ENCODE peak calls at places on chromosomes 12 and 14, in six cellular contexts. Z, S, C, H, K and O are unnamed samples.

GRCh38 chr14:26595922-26596721 is 1.7 kb downstream of the NOVA1 start:
- DNase-seq in Z (no peak), S (no peak), C (no peak), H (no peak), K (no peak), O (no peak)

GRCh38 chr14:41915732-41916131 is 309.1 kb downstream of the LRFN5 start:
- DNase-seq in Z (no peak), S (no peak), C (no peak), H (no peak), K (no peak), O (no peak)

GRCh38 chr12:51373222-51373621 is 18.0 kb downstream of the GALNT6 start:
- DNase-seq in Z (no peak), S (no peak), C (no peak), H (peak), K (no peak), O (no peak)

GRCh38 chr12:94644141-94644575 is 6.2 kb downstream of the TMCC3 start:
- DNase-seq in Z (no peak), S (no peak), C (peak), H (peak), K (no peak), O (peak)

GRCh38 chr14:82067221-82067620 is 533.6 kb upstream of the SEL1L start:
- DNase-seq in Z (no peak), S (no peak), C (no peak), H (no peak), K (no peak), O (no peak)

GRCh38 chr12:23952071-23952470 is 2.6 kb upstream of the SOX5 start:
- DNase-seq in Z (no peak), S (no peak), C (no peak), H (no peak), K (no peak), O (no peak)

GRCh38 chr12:45581112-45581511 is 148.4 kb upstream of the ARID2 start:
- DNase-seq in Z (no peak), S (no peak), C (no peak), H (no peak), K (no peak), O (no peak)

GRCh38 chr14:25046301-25046943 is 3.5 kb downstream of the STXBP6 start:
- DNase-seq in Z (no peak), S (no peak), C (no peak), H (no peak), K (no peak), O (peak)

GRCh38 chr12:52075409-52075724 is 4.1 kb upstream of the SMIM41 start:
- DNase-seq in Z (no peak), S (no peak), C (no peak), H (no peak), K (no peak), O (peak)

GRCh38 chr14:60757617-60758016 is 23.1 kb downstream of the MNAT1 start:
- DNase-seq in Z (no peak), S (no peak), C (no peak), H (peak), K (no peak), O (peak)

GRCh38 chr12:110647669-110648068 is 33.7 kb downstream of the TCTN1 start:
- DNase-seq in Z (no peak), S (no peak), C (peak), H (no peak), K (no peak), O (no peak)

GRCh38 chr12:130872179-130873096 is 572 bp downstream of the RAN start:
- DNase-seq in Z (peak), S (no peak), C (peak), H (peak), K (no peak), O (no peak)

GRCh38 chr14:94924189-94924588 is 154.3 kb upstream of the GSC start:
- DNase-seq in Z (no peak), S (no peak), C (no peak), H (no peak), K (no peak), O (no peak)

GRCh38 chr12:104720346-104721064 is 237.6 kb downstream of the SLC41A2 start:
- DNase-seq in Z (no peak), S (peak), C (no peak), H (no peak), K (no peak), O (peak)

GRCh38 chr14:37246427-37246829 is 48.7 kb downstream of the MIPOL1 start:
- DNase-seq in Z (no peak), S (peak), C (peak), H (peak), K (no peak), O (peak)

GRCh38 chr12:27733052-27733656 is 22.5 kb downstream of the MRPS35 start:
- DNase-seq in Z (no peak), S (peak), C (peak), H (peak), K (no peak), O (peak)

DNA sequence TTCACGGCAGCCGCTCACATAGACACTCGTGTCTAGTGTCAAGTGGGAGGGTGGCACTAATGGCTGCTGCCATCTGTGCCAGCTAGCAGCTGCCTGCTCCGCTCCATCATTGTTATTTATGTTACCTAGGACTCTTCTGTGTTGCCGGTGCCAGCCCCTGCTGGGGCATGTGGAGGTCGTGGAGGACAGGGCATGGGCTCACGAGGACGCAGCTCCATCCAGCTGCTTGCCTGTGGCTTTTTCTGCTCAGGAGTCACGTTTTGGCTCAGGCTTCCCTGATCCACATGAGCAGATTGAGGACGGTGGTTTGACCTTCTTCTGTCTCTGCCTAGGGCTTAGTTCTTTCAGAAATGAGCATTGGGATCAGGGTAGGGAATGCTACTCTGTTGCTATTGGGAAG is 31.2 kb downstream of the TPCN1 start:
- DNase-seq in Z (peak), S (no peak), C (no peak), H (no peak), K (no peak), O (no peak)
- H3K4me3 ChIP-seq in Z (peak), S (no peak), C (no peak), H (no peak), K (no peak), O (no peak)

DNA sequence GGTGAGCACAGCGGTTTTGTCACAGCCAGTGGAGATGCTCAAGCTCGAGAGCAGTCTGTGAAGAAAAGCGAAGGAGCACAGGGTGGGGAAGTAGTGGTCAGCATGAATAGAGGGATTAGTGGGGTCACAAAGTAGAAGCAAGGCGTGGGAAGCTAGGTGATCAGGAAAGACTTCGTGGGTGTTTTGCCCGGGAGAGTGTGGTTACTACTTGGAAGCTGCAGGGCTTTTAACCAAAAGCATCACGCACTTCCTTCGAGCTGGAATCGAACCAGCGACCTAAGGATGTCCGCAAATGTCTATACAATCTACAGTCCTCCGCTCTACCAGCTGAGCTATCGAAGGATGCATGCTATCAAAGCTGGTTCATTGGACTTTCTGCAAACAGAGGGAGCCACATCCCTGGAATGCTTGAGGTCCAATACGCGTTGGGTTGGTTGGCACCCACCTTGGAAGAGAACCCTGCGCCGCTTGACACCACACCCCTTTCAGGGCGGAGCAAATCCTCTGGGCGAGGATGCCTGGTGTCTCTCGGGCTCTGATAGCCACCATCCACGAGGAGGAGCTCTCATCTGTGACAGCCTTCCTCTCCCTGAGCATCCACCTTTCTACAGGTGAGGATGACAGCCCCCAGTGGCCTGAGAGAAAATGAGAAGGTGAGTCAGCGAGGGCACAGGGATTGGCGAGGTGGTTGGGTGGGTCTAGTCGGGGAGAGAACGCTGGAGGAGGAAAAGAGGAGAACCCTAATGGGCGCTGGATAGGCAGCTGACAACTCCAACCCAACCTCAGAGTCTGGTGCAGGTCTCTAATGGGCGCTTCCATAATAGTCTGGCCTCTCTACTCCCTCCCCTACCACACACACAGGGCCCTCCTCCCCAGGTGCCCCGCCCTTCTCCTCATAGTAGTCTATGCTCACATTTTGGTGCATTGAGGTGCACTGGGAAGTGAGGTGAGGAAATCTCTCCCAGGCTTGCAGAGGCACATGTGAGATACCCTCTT is 16.0 kb upstream of the OR6S1 start:
- DNase-seq in Z (no peak), S (no peak), C (no peak), H (no peak), K (no peak), O (peak)
- H3K4me3 ChIP-seq in Z (no peak), S (no peak), C (no peak), H (no peak), K (no peak), O (no peak)

GRCh38 chr12:79451365-79451764 is 239.4 kb downstream of the PAWR start:
- DNase-seq in Z (no peak), S (no peak), C (no peak), H (no peak), K (no peak), O (no peak)
- H3K4me3 ChIP-seq in Z (no peak), S (no peak), C (no peak), H (no peak), K (no peak), O (no peak)

GRCh38 chr12:61780435-61780834 is 479.8 kb upstream of the USP15 start:
- DNase-seq in Z (no peak), S (no peak), C (no peak), H (no peak), K (no peak), O (no peak)

GRCh38 chr12:61781021-61781581 is 479.1 kb upstream of the USP15 start:
- DNase-seq in Z (no peak), S (no peak), C (no peak), H (no peak), K (no peak), O (no peak)
- H3K4me3 ChIP-seq in Z (no peak), S (no peak), C (no peak), H (no peak), K (no peak), O (no peak)

GRCh38 chr14:102557434-102558226 is 34.8 kb upstream of the RCOR1 start:
- DNase-seq in Z (no peak), S (no peak), C (no peak), H (no peak), K (no peak), O (no peak)

GRCh38 chr14:102558566-102558965 is 33.9 kb upstream of the RCOR1 start:
- DNase-seq in Z (no peak), S (no peak), C (no peak), H (no peak), K (no peak), O (no peak)

GRCh38 chr14:102556098-102556677 is 36.3 kb upstream of the RCOR1 start:
- DNase-seq in Z (no peak), S (no peak), C (no peak), H (no peak), K (no peak), O (no peak)

GRCh38 chr14:102565331-102565887 is 27.0 kb upstream of the RCOR1 start:
- DNase-seq in Z (no peak), S (no peak), C (peak), H (peak), K (no peak), O (no peak)

GRCh38 chr14:102560436-102561261 is 31.8 kb upstream of the RCOR1 start:
- DNase-seq in Z (no peak), S (no peak), C (peak), H (peak), K (no peak), O (no peak)
- H3K4me3 ChIP-seq in Z (no peak), S (no peak), C (peak), H (no peak), K (no peak), O (no peak)

DNA sequence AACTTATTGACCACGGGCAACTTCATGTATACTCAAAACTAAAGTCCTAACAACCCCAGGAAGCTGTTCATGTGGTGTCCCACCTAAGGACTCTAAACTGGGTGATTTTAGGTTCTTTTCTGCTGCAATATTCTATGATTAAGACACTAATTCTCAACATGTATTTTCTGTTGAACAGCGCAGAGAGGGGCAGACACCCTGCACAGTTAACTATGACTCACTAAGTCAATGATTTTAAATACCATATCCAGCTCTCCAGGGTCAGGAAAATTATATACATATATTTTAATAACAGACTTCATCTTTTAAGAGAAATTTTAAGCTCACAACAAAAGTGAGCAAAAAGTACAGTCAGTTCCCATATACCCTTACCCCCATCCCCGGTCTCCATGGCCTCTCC is 85.0 kb downstream of the FOXN3 start:
- DNase-seq in Z (no peak), S (no peak), C (no peak), H (no peak), K (no peak), O (peak)
- H3K4me3 ChIP-seq in Z (no peak), S (no peak), C (peak), H (no peak), K (no peak), O (no peak)

DNA sequence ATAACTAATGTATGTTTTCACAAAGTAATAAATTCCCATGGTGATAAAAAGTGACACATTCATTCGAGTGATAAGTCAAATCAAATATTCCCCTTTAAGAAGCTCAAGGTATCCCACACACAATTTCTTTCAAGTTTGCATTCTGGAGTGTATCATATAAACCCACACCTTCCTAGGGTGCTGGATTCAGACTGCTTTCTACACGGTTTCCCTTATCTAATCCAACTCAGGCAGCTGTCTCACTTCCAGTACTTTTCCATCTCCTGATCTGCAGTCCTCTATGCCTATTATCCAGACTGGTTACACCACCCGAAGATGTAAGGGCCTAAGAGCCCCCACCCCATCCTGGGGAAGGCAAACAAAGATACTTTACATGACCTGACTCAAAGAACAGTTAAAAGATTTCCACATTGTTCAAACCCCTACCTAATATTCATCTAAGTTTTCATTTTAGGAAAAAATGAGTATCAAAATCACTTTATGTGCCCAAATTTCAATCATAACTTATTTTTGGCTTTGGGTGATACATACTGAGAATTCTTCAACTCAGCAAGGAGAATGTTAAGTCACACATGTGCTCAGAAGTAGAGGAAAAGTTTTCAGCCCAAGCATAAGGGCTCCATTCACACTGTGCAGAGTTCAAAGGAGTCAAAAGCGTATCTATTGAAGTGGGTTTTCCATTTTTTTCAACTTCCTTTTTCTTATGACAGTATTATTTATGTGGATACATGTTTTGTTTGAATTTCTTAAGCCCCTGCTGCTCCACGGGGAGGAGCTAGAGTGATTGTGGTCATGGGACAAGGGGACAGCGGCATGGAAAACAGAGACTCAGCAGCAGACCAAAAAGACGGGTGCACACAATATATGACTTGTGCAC is 41.8 kb downstream of the CORO1C start:
- DNase-seq in Z (no peak), S (no peak), C (peak), H (peak), K (peak), O (peak)
- H3K4me3 ChIP-seq in Z (peak), S (no peak), C (no peak), H (no peak), K (no peak), O (no peak)

GRCh38 chr12:122869207-122869973 is 26.5 kb downstream of the VPS37B start:
- DNase-seq in Z (no peak), S (no peak), C (no peak), H (no peak), K (no peak), O (no peak)
- H3K4me3 ChIP-seq in Z (no peak), S (no peak), C (no peak), H (no peak), K (no peak), O (no peak)